ENCODE peak calls at places on chromosomes 12 and 14, in eight cellular contexts. One of them, this sample, is unnamed.

GRCh38 chr12:14834502-14834901 is 8.8 kb downstream of the ART4 start:
- DNase-seq in effector CD8-positive, alpha-beta T cell: no peak
- DNase-seq in caudate nucleus: no peak
- DNase-seq in fibroblast of lung: no peak
- DNase-seq in psoas muscle: no peak
- DNase-seq in tibial artery: no peak
- DNase-seq in GM12878: no peak
- DNase-seq in stimulated activated CD8-positive, alpha-beta memory T cell treated with anti-CD3 and anti-CD28 coated beads, Interleukin-7, amount 100 ng/mL, for 1 hour: no peak
- DNase-seq in this sample: no peak

GRCh38 chr12:47413806-47414205 is 292.0 kb downstream of the RPAP3 start:
- DNase-seq in effector CD8-positive, alpha-beta T cell: no peak
- DNase-seq in tibial artery: no peak
- DNase-seq in psoas muscle: no peak
- DNase-seq in caudate nucleus: no peak
- DNase-seq in stimulated activated CD8-positive, alpha-beta memory T cell treated with anti-CD3 and anti-CD28 coated beads, Interleukin-7, amount 100 ng/mL, for 1 hour: no peak
- DNase-seq in fibroblast of lung: no peak
- DNase-seq in GM12878: no peak
- DNase-seq in this sample: no peak

GRCh38 chr12:54660320-54660962 is 12.3 kb upstream of the DCD start:
- DNase-seq in effector CD8-positive, alpha-beta T cell: no peak
- DNase-seq in psoas muscle: no peak
- DNase-seq in stimulated activated CD8-positive, alpha-beta memory T cell treated with anti-CD3 and anti-CD28 coated beads, Interleukin-7, amount 100 ng/mL, for 1 hour: no peak
- DNase-seq in fibroblast of lung: no peak
- DNase-seq in caudate nucleus: no peak
- DNase-seq in GM12878: no peak
- DNase-seq in tibial artery: no peak
- DNase-seq in this sample: no peak

GRCh38 chr14:99395904-99396530 is 84.6 kb downstream of the SETD3 start:
- DNase-seq in GM12878: no peak
- DNase-seq in effector CD8-positive, alpha-beta T cell: no peak
- DNase-seq in caudate nucleus: no peak
- DNase-seq in tibial artery: no peak
- DNase-seq in stimulated activated CD8-positive, alpha-beta memory T cell treated with anti-CD3 and anti-CD28 coated beads, Interleukin-7, amount 100 ng/mL, for 1 hour: no peak
- DNase-seq in psoas muscle: no peak
- DNase-seq in fibroblast of lung: peak; percentile 50
- DNase-seq in this sample: no peak

GRCh38 chr12:117030187-117030896 is 68.9 kb downstream of the TESC start:
- DNase-seq in caudate nucleus: no peak
- DNase-seq in tibial artery: peak; percentile 29
- DNase-seq in effector CD8-positive, alpha-beta T cell: no peak
- DNase-seq in GM12878: no peak
- DNase-seq in stimulated activated CD8-positive, alpha-beta memory T cell treated with anti-CD3 and anti-CD28 coated beads, Interleukin-7, amount 100 ng/mL, for 1 hour: no peak
- DNase-seq in psoas muscle: no peak
- DNase-seq in fibroblast of lung: no peak
- DNase-seq in this sample: no peak

GRCh38 chr14:65179918-65180724 is 77.8 kb upstream of the MAX start:
- DNase-seq in tibial artery: peak; percentile 84
- DNase-seq in stimulated activated CD8-positive, alpha-beta memory T cell treated with anti-CD3 and anti-CD28 coated beads, Interleukin-7, amount 100 ng/mL, for 1 hour: no peak
- DNase-seq in caudate nucleus: no peak
- DNase-seq in GM12878: peak; percentile 94
- DNase-seq in fibroblast of lung: peak; percentile 78
- DNase-seq in effector CD8-positive, alpha-beta T cell: no peak
- DNase-seq in psoas muscle: peak; percentile 61
- DNase-seq in this sample: no peak

GRCh38 chr14:95140060-95140858 is 17.1 kb downstream of the DICER1 start:
- DNase-seq in caudate nucleus: no peak
- DNase-seq in effector CD8-positive, alpha-beta T cell: no peak
- DNase-seq in fibroblast of lung: no peak
- DNase-seq in GM12878: no peak
- DNase-seq in tibial artery: no peak
- DNase-seq in psoas muscle: no peak
- DNase-seq in stimulated activated CD8-positive, alpha-beta memory T cell treated with anti-CD3 and anti-CD28 coated beads, Interleukin-7, amount 100 ng/mL, for 1 hour: no peak
- DNase-seq in this sample: no peak

GRCh38 chr14:83541147-83541546 is 1988.8 kb upstream of the FLRT2 start:
- DNase-seq in effector CD8-positive, alpha-beta T cell: no peak
- DNase-seq in tibial artery: no peak
- DNase-seq in stimulated activated CD8-positive, alpha-beta memory T cell treated with anti-CD3 and anti-CD28 coated beads, Interleukin-7, amount 100 ng/mL, for 1 hour: no peak
- DNase-seq in GM12878: no peak
- DNase-seq in fibroblast of lung: no peak
- DNase-seq in caudate nucleus: no peak
- DNase-seq in psoas muscle: no peak
- DNase-seq in this sample: no peak

GRCh38 chr14:101372494-101372813 is 188.8 kb upstream of the DIO3 start:
- DNase-seq in caudate nucleus: no peak
- DNase-seq in stimulated activated CD8-positive, alpha-beta memory T cell treated with anti-CD3 and anti-CD28 coated beads, Interleukin-7, amount 100 ng/mL, for 1 hour: no peak
- DNase-seq in GM12878: no peak
- DNase-seq in tibial artery: no peak
- DNase-seq in effector CD8-positive, alpha-beta T cell: no peak
- DNase-seq in psoas muscle: no peak
- DNase-seq in fibroblast of lung: no peak
- DNase-seq in this sample: no peak

GRCh38 chr12:12823308-12823707 is 10.2 kb downstream of the DDX47 start:
- DNase-seq in fibroblast of lung: no peak
- DNase-seq in GM12878: no peak
- DNase-seq in caudate nucleus: no peak
- DNase-seq in psoas muscle: no peak
- DNase-seq in stimulated activated CD8-positive, alpha-beta memory T cell treated with anti-CD3 and anti-CD28 coated beads, Interleukin-7, amount 100 ng/mL, for 1 hour: no peak
- DNase-seq in effector CD8-positive, alpha-beta T cell: no peak
- DNase-seq in tibial artery: no peak
- DNase-seq in this sample: no peak

GRCh38 chr12:3303410-3304136 is 187.4 kb upstream of the PRMT8 start:
- DNase-seq in stimulated activated CD8-positive, alpha-beta memory T cell treated with anti-CD3 and anti-CD28 coated beads, Interleukin-7, amount 100 ng/mL, for 1 hour: no peak
- DNase-seq in effector CD8-positive, alpha-beta T cell: no peak
- DNase-seq in GM12878: no peak
- DNase-seq in caudate nucleus: no peak
- DNase-seq in psoas muscle: no peak
- DNase-seq in fibroblast of lung: no peak
- DNase-seq in tibial artery: no peak
- DNase-seq in this sample: no peak

GRCh38 chr12:59056931-59057330 is 136.6 kb upstream of the LRIG3 start:
- DNase-seq in psoas muscle: no peak
- DNase-seq in GM12878: no peak
- DNase-seq in stimulated activated CD8-positive, alpha-beta memory T cell treated with anti-CD3 and anti-CD28 coated beads, Interleukin-7, amount 100 ng/mL, for 1 hour: no peak
- DNase-seq in fibroblast of lung: no peak
- DNase-seq in effector CD8-positive, alpha-beta T cell: no peak
- DNase-seq in tibial artery: no peak
- DNase-seq in caudate nucleus: no peak
- DNase-seq in this sample: no peak

GRCh38 chr14:51079085-51079484 is 15.8 kb downstream of the TRIM9 start:
- DNase-seq in stimulated activated CD8-positive, alpha-beta memory T cell treated with anti-CD3 and anti-CD28 coated beads, Interleukin-7, amount 100 ng/mL, for 1 hour: no peak
- DNase-seq in GM12878: no peak
- DNase-seq in tibial artery: no peak
- DNase-seq in caudate nucleus: no peak
- DNase-seq in psoas muscle: no peak
- DNase-seq in effector CD8-positive, alpha-beta T cell: no peak
- DNase-seq in fibroblast of lung: peak; percentile 40
- DNase-seq in this sample: no peak

GRCh38 chr12:91189526-91189925 is 6.9 kb upstream of the DCN start:
- DNase-seq in caudate nucleus: no peak
- DNase-seq in psoas muscle: no peak
- DNase-seq in tibial artery: no peak
- DNase-seq in stimulated activated CD8-positive, alpha-beta memory T cell treated with anti-CD3 and anti-CD28 coated beads, Interleukin-7, amount 100 ng/mL, for 1 hour: no peak
- DNase-seq in effector CD8-positive, alpha-beta T cell: no peak
- DNase-seq in GM12878: no peak
- DNase-seq in fibroblast of lung: peak; percentile 69
- DNase-seq in this sample: no peak

GRCh38 chr12:49279706-49280159 is 14.9 kb downstream of the TUBA1C start:
- DNase-seq in GM12878: no peak
- DNase-seq in stimulated activated CD8-positive, alpha-beta memory T cell treated with anti-CD3 and anti-CD28 coated beads, Interleukin-7, amount 100 ng/mL, for 1 hour: no peak
- DNase-seq in tibial artery: no peak
- DNase-seq in psoas muscle: no peak
- DNase-seq in fibroblast of lung: no peak
- DNase-seq in effector CD8-positive, alpha-beta T cell: no peak
- DNase-seq in caudate nucleus: no peak
- DNase-seq in this sample: no peak

GRCh38 chr12:12508612-12509011 is 54.1 kb downstream of the DUSP16 start:
- DNase-seq in GM12878: no peak
- DNase-seq in tibial artery: no peak
- DNase-seq in effector CD8-positive, alpha-beta T cell: no peak
- DNase-seq in psoas muscle: no peak
- DNase-seq in fibroblast of lung: peak; percentile 91
- DNase-seq in caudate nucleus: no peak
- DNase-seq in stimulated activated CD8-positive, alpha-beta memory T cell treated with anti-CD3 and anti-CD28 coated beads, Interleukin-7, amount 100 ng/mL, for 1 hour: no peak
- DNase-seq in this sample: no peak

GRCh38 chr12:127162902-127163301 is 1104.1 kb upstream of the TMEM132C start:
- DNase-seq in stimulated activated CD8-positive, alpha-beta memory T cell treated with anti-CD3 and anti-CD28 coated beads, Interleukin-7, amount 100 ng/mL, for 1 hour: no peak
- DNase-seq in psoas muscle: no peak
- DNase-seq in fibroblast of lung: peak; percentile 46
- DNase-seq in GM12878: peak; percentile 16
- DNase-seq in tibial artery: no peak
- DNase-seq in effector CD8-positive, alpha-beta T cell: no peak
- DNase-seq in caudate nucleus: no peak
- DNase-seq in this sample: no peak

GRCh38 chr14:101063121-101063520 is 159.6 kb upstream of the RTL1 start:
- DNase-seq in GM12878: no peak
- DNase-seq in caudate nucleus: no peak
- DNase-seq in effector CD8-positive, alpha-beta T cell: no peak
- DNase-seq in psoas muscle: peak; percentile 4
- DNase-seq in fibroblast of lung: no peak
- DNase-seq in tibial artery: peak; percentile 51
- DNase-seq in stimulated activated CD8-positive, alpha-beta memory T cell treated with anti-CD3 and anti-CD28 coated beads, Interleukin-7, amount 100 ng/mL, for 1 hour: no peak
- DNase-seq in this sample: no peak

GRCh38 chr14:38207830-38208815 is at the start of gene SSTR1:
- DNase-seq in tibial artery: no peak
- DNase-seq in stimulated activated CD8-positive, alpha-beta memory T cell treated with anti-CD3 and anti-CD28 coated beads, Interleukin-7, amount 100 ng/mL, for 1 hour: no peak
- DNase-seq in psoas muscle: peak; percentile 8
- DNase-seq in fibroblast of lung: peak; percentile 28
- DNase-seq in caudate nucleus: no peak
- DNase-seq in GM12878: no peak
- DNase-seq in effector CD8-positive, alpha-beta T cell: no peak
- DNase-seq in this sample: no peak

GRCh38 chr12:69101505-69101904 is 137.9 kb upstream of the CPSF6 start:
- DNase-seq in stimulated activated CD8-positive, alpha-beta memory T cell treated with anti-CD3 and anti-CD28 coated beads, Interleukin-7, amount 100 ng/mL, for 1 hour: no peak
- DNase-seq in fibroblast of lung: peak; percentile 26
- DNase-seq in tibial artery: no peak
- DNase-seq in psoas muscle: no peak
- DNase-seq in effector CD8-positive, alpha-beta T cell: no peak
- DNase-seq in GM12878: no peak
- DNase-seq in caudate nucleus: no peak
- DNase-seq in this sample: no peak

GRCh38 chr12:56978397-56979138 is 21.2 kb upstream of the RDH16 start:
- DNase-seq in effector CD8-positive, alpha-beta T cell: no peak
- DNase-seq in fibroblast of lung: no peak
- DNase-seq in caudate nucleus: no peak
- DNase-seq in psoas muscle: no peak
- DNase-seq in GM12878: no peak
- DNase-seq in stimulated activated CD8-positive, alpha-beta memory T cell treated with anti-CD3 and anti-CD28 coated beads, Interleukin-7, amount 100 ng/mL, for 1 hour: no peak
- DNase-seq in tibial artery: no peak
- DNase-seq in this sample: no peak

GRCh38 chr12:27703720-27704452 is 6.7 kb upstream of the MRPS35 start:
- DNase-seq in tibial artery: no peak
- DNase-seq in fibroblast of lung: peak; percentile 97
- DNase-seq in caudate nucleus: peak; percentile 8
- DNase-seq in effector CD8-positive, alpha-beta T cell: peak; percentile 36
- DNase-seq in psoas muscle: peak; percentile 43
- DNase-seq in GM12878: peak; percentile 43
- DNase-seq in stimulated activated CD8-positive, alpha-beta memory T cell treated with anti-CD3 and anti-CD28 coated beads, Interleukin-7, amount 100 ng/mL, for 1 hour: peak; percentile 34
- DNase-seq in this sample: peak; percentile 49

GRCh38 chr12:121582583-121583333 is 1.9 kb upstream of the KDM2B start:
- DNase-seq in psoas muscle: no peak
- DNase-seq in effector CD8-positive, alpha-beta T cell: no peak
- DNase-seq in tibial artery: no peak
- DNase-seq in GM12878: no peak
- DNase-seq in caudate nucleus: no peak
- DNase-seq in fibroblast of lung: no peak
- DNase-seq in stimulated activated CD8-positive, alpha-beta memory T cell treated with anti-CD3 and anti-CD28 coated beads, Interleukin-7, amount 100 ng/mL, for 1 hour: no peak
- DNase-seq in this sample: no peak

GRCh38 chr14:78253986-78254385 is 83.8 kb downstream of the NRXN3 start:
- DNase-seq in tibial artery: no peak
- DNase-seq in caudate nucleus: no peak
- DNase-seq in psoas muscle: no peak
- DNase-seq in stimulated activated CD8-positive, alpha-beta memory T cell treated with anti-CD3 and anti-CD28 coated beads, Interleukin-7, amount 100 ng/mL, for 1 hour: no peak
- DNase-seq in fibroblast of lung: no peak
- DNase-seq in GM12878: no peak
- DNase-seq in effector CD8-positive, alpha-beta T cell: no peak
- DNase-seq in this sample: no peak

GRCh38 chr12:26422839-26423398 is 227.5 kb downstream of the SSPN start:
- DNase-seq in tibial artery: no peak
- DNase-seq in caudate nucleus: no peak
- DNase-seq in psoas muscle: no peak
- DNase-seq in fibroblast of lung: no peak
- DNase-seq in stimulated activated CD8-positive, alpha-beta memory T cell treated with anti-CD3 and anti-CD28 coated beads, Interleukin-7, amount 100 ng/mL, for 1 hour: no peak
- DNase-seq in GM12878: no peak
- DNase-seq in effector CD8-positive, alpha-beta T cell: no peak
- DNase-seq in this sample: no peak

GRCh38 chr12:109716512-109717389 is 3.1 kb downstream of the FAM222A start:
- DNase-seq in psoas muscle: peak; percentile 37
- DNase-seq in fibroblast of lung: peak; percentile 40
- DNase-seq in caudate nucleus: no peak
- DNase-seq in tibial artery: no peak
- DNase-seq in stimulated activated CD8-positive, alpha-beta memory T cell treated with anti-CD3 and anti-CD28 coated beads, Interleukin-7, amount 100 ng/mL, for 1 hour: no peak
- DNase-seq in effector CD8-positive, alpha-beta T cell: no peak
- DNase-seq in GM12878: no peak
- DNase-seq in this sample: no peak

GRCh38 chr14:62077676-62078261 is 315.5 kb downstream of the SNAPC1 start:
- DNase-seq in stimulated activated CD8-positive, alpha-beta memory T cell treated with anti-CD3 and anti-CD28 coated beads, Interleukin-7, amount 100 ng/mL, for 1 hour: no peak
- DNase-seq in effector CD8-positive, alpha-beta T cell: no peak
- DNase-seq in tibial artery: no peak
- DNase-seq in psoas muscle: no peak
- DNase-seq in caudate nucleus: no peak
- DNase-seq in fibroblast of lung: no peak
- DNase-seq in GM12878: peak; percentile 41
- DNase-seq in this sample: no peak

GRCh38 chr12:76049575-76050251 is 18.1 kb upstream of the PHLDA1 start:
- DNase-seq in stimulated activated CD8-positive, alpha-beta memory T cell treated with anti-CD3 and anti-CD28 coated beads, Interleukin-7, amount 100 ng/mL, for 1 hour: no peak
- DNase-seq in psoas muscle: no peak
- DNase-seq in GM12878: no peak
- DNase-seq in effector CD8-positive, alpha-beta T cell: no peak
- DNase-seq in fibroblast of lung: no peak
- DNase-seq in caudate nucleus: no peak
- DNase-seq in tibial artery: no peak
- DNase-seq in this sample: no peak

GRCh38 chr12:20969766-20970165 is 159.3 kb downstream of the SLCO1B3 start:
- DNase-seq in caudate nucleus: no peak
- DNase-seq in GM12878: no peak
- DNase-seq in stimulated activated CD8-positive, alpha-beta memory T cell treated with anti-CD3 and anti-CD28 coated beads, Interleukin-7, amount 100 ng/mL, for 1 hour: no peak
- DNase-seq in tibial artery: no peak
- DNase-seq in effector CD8-positive, alpha-beta T cell: no peak
- DNase-seq in psoas muscle: no peak
- DNase-seq in fibroblast of lung: no peak
- DNase-seq in this sample: no peak

GRCh38 chr14:100294213-100294962 is 11.9 kb downstream of the SLC25A29 start:
- DNase-seq in caudate nucleus: no peak
- DNase-seq in GM12878: peak; percentile 23
- DNase-seq in tibial artery: peak; percentile 69
- DNase-seq in effector CD8-positive, alpha-beta T cell: no peak
- DNase-seq in fibroblast of lung: no peak
- DNase-seq in stimulated activated CD8-positive, alpha-beta memory T cell treated with anti-CD3 and anti-CD28 coated beads, Interleukin-7, amount 100 ng/mL, for 1 hour: no peak
- DNase-seq in psoas muscle: peak; percentile 53
- DNase-seq in this sample: peak; percentile 26

GRCh38 chr12:124512667-124513296 is 54.6 kb downstream of the NCOR2 start:
- DNase-seq in caudate nucleus: peak; percentile 81
- DNase-seq in stimulated activated CD8-positive, alpha-beta memory T cell treated with anti-CD3 and anti-CD28 coated beads, Interleukin-7, amount 100 ng/mL, for 1 hour: no peak
- DNase-seq in GM12878: no peak
- DNase-seq in tibial artery: peak; percentile 88
- DNase-seq in psoas muscle: peak; percentile 93
- DNase-seq in fibroblast of lung: peak; percentile 93
- DNase-seq in effector CD8-positive, alpha-beta T cell: no peak
- DNase-seq in this sample: peak; percentile 88

GRCh38 chr14:100606687-100607610 is 19.7 kb upstream of the BEGAIN start:
- DNase-seq in caudate nucleus: no peak
- DNase-seq in stimulated activated CD8-positive, alpha-beta memory T cell treated with anti-CD3 and anti-CD28 coated beads, Interleukin-7, amount 100 ng/mL, for 1 hour: no peak
- DNase-seq in psoas muscle: no peak
- DNase-seq in effector CD8-positive, alpha-beta T cell: no peak
- DNase-seq in tibial artery: peak; percentile 6
- DNase-seq in GM12878: no peak
- DNase-seq in fibroblast of lung: no peak
- DNase-seq in this sample: no peak

GRCh38 chr12:70626180-70626579 is 11.0 kb downstream of the PTPRB start:
- DNase-seq in GM12878: no peak
- DNase-seq in tibial artery: no peak
- DNase-seq in stimulated activated CD8-positive, alpha-beta memory T cell treated with anti-CD3 and anti-CD28 coated beads, Interleukin-7, amount 100 ng/mL, for 1 hour: no peak
- DNase-seq in fibroblast of lung: no peak
- DNase-seq in effector CD8-positive, alpha-beta T cell: no peak
- DNase-seq in caudate nucleus: no peak
- DNase-seq in psoas muscle: no peak
- DNase-seq in this sample: no peak

This sample was measured in uterus.